ENCODE peak calls at places on chromosomes 6 and 20, in nine cellular contexts. Y, X, E, T, F, D, G, K and J are unnamed samples.

GRCh38 chr6:15290067-15290641 is 44.3 kb downstream of the JARID2 start:
- DNase-seq in K (no peak), T (no peak), Y (no peak), X (no peak), E (no peak), D (no peak), G (no peak), F (no peak), J (no peak)

GRCh38 chr6:14246876-14247275 is 129.3 kb downstream of the CD83 start:
- DNase-seq in X (no peak), G (no peak), K (no peak), Y (no peak), F (no peak), D (no peak), T (no peak), E (no peak), J (no peak)

GRCh38 chr6:70210462-70210861 is 92.4 kb downstream of the COL9A1 start:
- DNase-seq in T (peak; percentile 22), Y (no peak), K (no peak), X (no peak), E (no peak), D (no peak), F (no peak), G (peak; percentile 14), J (no peak)

GRCh38 chr6:151240036-151240685 is 394 bp downstream of the AKAP12 start:
- DNase-seq in D (peak; percentile 81), K (peak; percentile 36), G (no peak), T (peak; percentile 96), Y (peak; percentile 74), F (no peak), X (peak; percentile 73), E (peak; percentile 59), J (peak; percentile 44)

GRCh38 chr6:127188752-127189151 is 70.3 kb downstream of the RSPO3 start:
- DNase-seq in F (no peak), Y (no peak), X (no peak), G (no peak), K (no peak), D (no peak), T (no peak), E (no peak), J (no peak)

GRCh38 chr20:43040427-43040826 is 149.3 kb downstream of the PTPRT start:
- DNase-seq in F (no peak), G (peak; percentile 33), Y (no peak), D (no peak), K (no peak), E (no peak), T (peak; percentile 1), X (no peak), J (no peak)

GRCh38 chr20:18738055-18738454 is 75.5 kb upstream of the SCP2D1 start:
- DNase-seq in Y (no peak), X (no peak), F (no peak), G (no peak), K (no peak), T (no peak), E (no peak), D (no peak), J (no peak)

GRCh38 chr20:24160563-24161355 is 172.2 kb upstream of the GGTLC1 start:
- DNase-seq in X (peak; percentile 58), G (peak; percentile 39), E (no peak), F (no peak), D (no peak), Y (no peak), T (peak; percentile 65), K (peak; percentile 63), J (no peak)

GRCh38 chr6:113997106-113997505 is 26.2 kb upstream of the HDAC2 start:
- DNase-seq in G (no peak), F (no peak), Y (no peak), K (no peak), D (no peak), T (no peak), X (peak; percentile 58), E (peak; percentile 57), J (no peak)

GRCh38 chr20:14553774-14554524 is 216.5 kb upstream of the FLRT3 start:
- DNase-seq in G (no peak), X (no peak), D (no peak), K (no peak), Y (no peak), E (no peak), T (no peak), F (no peak), J (no peak)

GRCh38 chr6:170367241-170367640 is 60.7 kb downstream of the FAM120B start:
- DNase-seq in D (no peak), X (no peak), T (no peak), Y (no peak), E (no peak), K (no peak), F (no peak), G (no peak), J (no peak)

GRCh38 chr6:163349001-163349680 is 65.4 kb upstream of the QKI start:
- DNase-seq in G (no peak), Y (no peak), E (no peak), K (no peak), D (no peak), X (no peak), F (no peak), T (no peak), J (no peak)

GRCh38 chr6:43790031-43790430 is 20.0 kb downstream of the VEGFA start:
- DNase-seq in T (no peak), E (no peak), F (no peak), X (no peak), D (no peak), G (no peak), Y (no peak), K (no peak), J (no peak)

GRCh38 chr20:58312836-58313235 is 3.3 kb downstream of the RAB22A start:
- DNase-seq in T (no peak), F (no peak), D (no peak), K (no peak), E (no peak), X (no peak), Y (no peak), G (no peak), J (no peak)

GRCh38 chr6:136647363-136647763 is 97.1 kb upstream of the MAP7 start:
- DNase-seq in D (no peak), E (no peak), X (peak; percentile 88), K (peak; percentile 41), T (no peak), G (no peak), Y (no peak), F (peak; percentile 24), J (no peak)

GRCh38 chr6:128520436-128521301 is at the start of gene PTPRK:
- DNase-seq in K (peak; percentile 95), G (peak; percentile 90), E (peak; percentile 76), D (peak; percentile 77), T (peak; percentile 95), X (peak; percentile 94), F (no peak), Y (peak; percentile 93), J (peak; percentile 59)

GRCh38 chr6:96626749-96627353 is 63.9 kb downstream of the FHL5 start:
- DNase-seq in X (peak; percentile 17), T (peak; percentile 55), F (peak; percentile 49), G (peak; percentile 21), Y (no peak), E (peak; percentile 22), K (no peak), D (no peak), J (no peak)

GRCh38 chr6:2990179-2990931 is 9.3 kb upstream of the NQO2 start:
- DNase-seq in X (peak; percentile 72), K (no peak), D (no peak), G (no peak), Y (no peak), F (no peak), E (no peak), T (peak; percentile 53), J (no peak)

DNA sequence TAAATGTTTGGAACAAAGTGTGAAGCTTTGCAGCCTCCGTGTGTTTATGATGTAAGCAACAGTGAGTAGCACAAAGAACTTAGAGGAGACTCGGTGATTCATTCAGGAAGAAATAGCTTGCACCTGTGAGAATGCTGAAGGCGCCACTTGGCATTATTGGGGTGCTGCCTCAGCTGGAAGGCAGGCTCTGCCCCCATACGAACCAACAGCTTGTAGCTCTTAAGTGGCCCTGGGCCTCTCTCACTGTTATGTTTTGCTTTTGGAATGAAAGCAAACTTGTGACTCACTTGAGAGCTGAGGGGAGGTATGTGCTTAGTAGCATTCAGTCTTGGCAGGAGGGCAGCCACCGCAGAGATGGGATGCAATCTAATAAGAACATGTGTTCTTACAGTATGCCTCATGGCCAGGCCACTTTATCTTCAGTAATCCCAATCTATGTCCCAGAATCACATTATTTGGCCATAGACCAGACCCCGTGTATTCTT is 310.7 kb downstream of the EYA4 start:
- DNase-seq in F (no peak), X (no peak), E (no peak), G (no peak), D (no peak), K (no peak), Y (no peak), T (no peak), J (no peak)
- TF ChIP-seq POLR2AphosphoS5 in F (no peak), X (no peak), E (no peak), G (no peak), D (no peak), K (no peak), Y (no peak), T (no peak), J (no peak)

GRCh38 chr6:68559716-68560115 is 75.4 kb upstream of the ADGRB3 start:
- DNase-seq in T (peak; percentile 52), E (no peak), K (no peak), Y (no peak), G (no peak), X (no peak), F (no peak), D (no peak), J (no peak)
- TF ChIP-seq POLR2AphosphoS5 in T (no peak), E (no peak), K (no peak), Y (no peak), G (no peak), X (no peak), F (no peak), D (no peak), J (no peak)

DNA sequence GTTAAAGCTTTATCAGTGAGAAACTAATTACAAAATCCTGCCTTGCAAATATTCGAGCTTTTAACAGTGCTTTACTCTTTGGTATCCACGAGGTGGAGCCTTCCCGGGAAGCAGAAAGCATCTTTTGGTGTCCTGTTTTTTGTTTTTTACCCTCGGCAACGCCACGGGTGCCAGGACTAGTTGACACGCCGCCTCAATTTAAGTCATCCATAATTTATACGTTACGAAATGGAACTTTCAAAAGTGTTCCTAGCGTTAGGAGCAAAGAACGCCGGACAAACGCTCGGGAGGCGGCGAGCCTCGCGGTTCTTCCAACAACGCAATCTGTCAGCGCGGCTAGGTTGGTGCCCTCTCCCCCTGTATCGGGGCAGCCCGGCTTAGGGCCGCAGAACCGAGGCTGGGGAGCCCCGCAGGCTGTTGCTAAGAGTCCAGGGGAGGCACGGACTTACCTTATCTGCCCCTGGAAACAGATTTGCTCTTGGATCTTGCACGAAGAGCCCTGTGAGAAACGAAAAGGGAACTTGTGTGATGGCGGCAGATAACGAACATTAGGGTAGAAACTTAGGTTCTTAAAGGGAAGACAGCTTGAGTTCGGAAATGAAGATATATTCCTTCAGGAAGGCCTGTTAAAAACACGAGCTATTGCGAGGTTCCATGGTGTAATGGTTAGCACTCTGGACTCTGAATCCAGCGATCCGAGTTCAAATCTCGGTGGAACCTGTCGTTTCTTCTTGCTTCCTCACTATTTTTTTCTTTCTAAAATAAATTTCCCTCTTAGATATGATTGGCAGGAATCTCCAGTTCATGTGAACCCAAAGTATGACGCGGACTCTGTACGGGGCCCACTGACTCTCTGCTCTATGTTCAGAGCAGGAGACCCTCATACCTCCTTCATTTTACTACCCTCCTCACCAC is 46.2 kb upstream of the ZNF184 start:
- DNase-seq in K (peak; percentile 46), X (peak; percentile 93), G (peak; percentile 82), E (peak; percentile 92), Y (peak; percentile 86), F (peak; percentile 83), D (no peak), T (peak; percentile 86), J (no peak)
- TF ChIP-seq POLR2AphosphoS5 in K (no peak), X (no peak), G (no peak), E (no peak), Y (no peak), F (no peak), D (no peak), T (no peak), J (no peak)

GRCh38 chr6:124560836-124561585 is 401.2 kb upstream of the RNF217 start:
- DNase-seq in D (no peak), T (no peak), G (no peak), K (no peak), Y (no peak), E (no peak), F (no peak), X (no peak), J (no peak)
- TF ChIP-seq POLR2AphosphoS5 in D (no peak), T (no peak), G (no peak), K (no peak), Y (no peak), E (no peak), F (no peak), X (no peak), J (no peak)